ENCODE peak calls at places on chromosomes 16 and 17, in nine cellular contexts. F is BE2C, M is GM12865, U is AG04450, E is psoas muscle, L is Peyer's patch, D is astrocyte of the spinal cord, Y is AG09309, J is thoracic aorta. Z is an unnamed sample.

GRCh38 chr17:76841776-76842405 is 26.3 kb upstream of the MGAT5B start:
- DNase-seq in J (no peak), L (no peak), U (no peak), F (peak), D (no peak), E (no peak), M (no peak), Y (no peak), Z (no peak)

GRCh38 chr17:13597723-13598347 is 3.9 kb downstream of the HS3ST3A1 start:
- DNase-seq in Y (no peak), E (no peak), J (no peak), M (peak), U (no peak), F (peak), L (no peak), D (peak), Z (no peak)

GRCh38 chr17:39671651-39672521 is 3.6 kb downstream of the PNMT start:
- DNase-seq in U (no peak), J (no peak), D (peak), Y (no peak), L (no peak), E (no peak), M (peak), F (peak), Z (no peak)

GRCh38 chr17:77470800-77471733 is 330.3 kb downstream of the SEC14L1 start:
- DNase-seq in F (peak), J (no peak), L (no peak), U (no peak), E (no peak), Y (no peak), D (peak), M (no peak), Z (no peak)

GRCh38 chr16:19810817-19811731 is 73.6 kb downstream of the GPRC5B start:
- DNase-seq in Y (no peak), D (peak), U (peak), L (no peak), J (no peak), M (no peak), F (no peak), E (no peak), Z (no peak)

GRCh38 chr17:58504826-58505351 is 9.5 kb downstream of the MTMR4 start:
- DNase-seq in M (peak), D (no peak), E (no peak), L (peak), Y (no peak), U (no peak), F (no peak), J (no peak), Z (no peak)

GRCh38 chr16:1870365-1871082 is 1.4 kb downstream of the MEIOB start:
- DNase-seq in J (no peak), U (peak), F (no peak), L (no peak), E (no peak), D (peak), M (no peak), Y (peak), Z (no peak)

GRCh38 chr16:52676951-52677350 is 130.0 kb upstream of the TOX3 start:
- DNase-seq in M (no peak), Y (no peak), J (no peak), E (no peak), L (no peak), U (no peak), F (no peak), D (no peak), Z (no peak)

GRCh38 chr17:69972251-69972650 is 102.8 kb upstream of the KCNJ16 start:
- DNase-seq in J (no peak), F (no peak), D (no peak), L (no peak), U (no peak), Y (no peak), E (no peak), M (no peak), Z (no peak)

GRCh38 chr17:50148226-50149098 is 2.0 kb downstream of the PPP1R9B start:
- DNase-seq in L (peak), M (peak), J (peak), U (no peak), D (no peak), Y (no peak), E (peak), F (peak), Z (no peak)

GRCh38 chr16:59249049-59249448 is 514.9 kb upstream of the GOT2 start:
- DNase-seq in M (no peak), Y (no peak), L (no peak), J (no peak), E (no peak), F (no peak), U (no peak), D (no peak), Z (no peak)

GRCh38 chr16:81175325-81175891 is 63.1 kb upstream of the BCO1 start:
- DNase-seq in E (no peak), F (no peak), D (peak), M (no peak), Y (peak), U (peak), J (no peak), L (no peak), Z (no peak)

GRCh38 chr17:28807925-28808641 is 34.5 kb downstream of the FAM222B start:
- DNase-seq in J (no peak), D (peak), E (no peak), M (no peak), F (no peak), Y (peak), U (peak), L (no peak), Z (peak)

GRCh38 chr17:77854759-77855745 is 103.5 kb upstream of the TNRC6C start:
- DNase-seq in M (no peak), E (no peak), Y (no peak), D (no peak), J (no peak), L (no peak), U (no peak), F (no peak), Z (no peak)

GRCh38 chr17:42928714-42929496 is 28.3 kb downstream of the G6PC1 start:
- DNase-seq in L (peak), U (peak), J (peak), F (peak), E (peak), Y (peak), D (peak), M (peak), Z (peak)

GRCh38 chr16:23290189-23291062 is 11.7 kb upstream of the SCNN1B start:
- DNase-seq in U (no peak), Y (no peak), E (no peak), J (no peak), L (no peak), F (no peak), M (peak), D (no peak), Z (no peak)

GRCh38 chr17:21001111-21001812 is 41.5 kb downstream of the USP22 start:
- DNase-seq in J (no peak), Y (no peak), D (no peak), E (peak), F (no peak), L (no peak), M (no peak), U (no peak), Z (no peak)

GRCh38 chr16:3554351-3554928 is 22.8 kb downstream of the NLRC3 start:
- DNase-seq in J (no peak), F (no peak), M (no peak), D (no peak), E (no peak), L (no peak), Y (no peak), U (no peak), Z (no peak)

GRCh38 chr16:86045601-86045971 is 146.6 kb downstream of the IRF8 start:
- DNase-seq in J (no peak), E (no peak), M (no peak), D (no peak), F (no peak), Y (no peak), U (no peak), L (no peak), Z (no peak)

GRCh38 chr17:57999496-58000017 is 7.5 kb downstream of the SRSF1 start:
- DNase-seq in Y (peak), M (peak), F (no peak), J (no peak), U (peak), E (no peak), D (peak), L (no peak), Z (no peak)

GRCh38 chr16:89842471-89843408 is 14.5 kb downstream of the SPIRE2 start:
- DNase-seq in Y (no peak), D (peak), J (no peak), L (no peak), F (peak), M (no peak), U (peak), E (no peak), Z (peak)

GRCh38 chr16:11501583-11502138 is 85.1 kb downstream of the LITAF start:
- DNase-seq in M (no peak), J (no peak), E (no peak), U (no peak), Y (no peak), F (no peak), D (no peak), L (no peak), Z (peak)

GRCh38 chr17:17186551-17187505 is 19.3 kb downstream of the PLD6 start:
- DNase-seq in E (no peak), L (no peak), F (no peak), U (no peak), J (no peak), D (peak), Y (no peak), M (no peak), Z (no peak)

GRCh38 chr16:13553453-13553985 is 366.4 kb upstream of the ERCC4 start:
- DNase-seq in D (no peak), M (no peak), U (no peak), F (no peak), L (no peak), Y (no peak), J (no peak), E (no peak), Z (no peak)

GRCh38 chr16:22075776-22076175 is 16.6 kb upstream of the VWA3A start:
- DNase-seq in E (no peak), M (no peak), Y (no peak), U (no peak), F (no peak), L (no peak), D (no peak), J (no peak), Z (no peak)

DNA sequence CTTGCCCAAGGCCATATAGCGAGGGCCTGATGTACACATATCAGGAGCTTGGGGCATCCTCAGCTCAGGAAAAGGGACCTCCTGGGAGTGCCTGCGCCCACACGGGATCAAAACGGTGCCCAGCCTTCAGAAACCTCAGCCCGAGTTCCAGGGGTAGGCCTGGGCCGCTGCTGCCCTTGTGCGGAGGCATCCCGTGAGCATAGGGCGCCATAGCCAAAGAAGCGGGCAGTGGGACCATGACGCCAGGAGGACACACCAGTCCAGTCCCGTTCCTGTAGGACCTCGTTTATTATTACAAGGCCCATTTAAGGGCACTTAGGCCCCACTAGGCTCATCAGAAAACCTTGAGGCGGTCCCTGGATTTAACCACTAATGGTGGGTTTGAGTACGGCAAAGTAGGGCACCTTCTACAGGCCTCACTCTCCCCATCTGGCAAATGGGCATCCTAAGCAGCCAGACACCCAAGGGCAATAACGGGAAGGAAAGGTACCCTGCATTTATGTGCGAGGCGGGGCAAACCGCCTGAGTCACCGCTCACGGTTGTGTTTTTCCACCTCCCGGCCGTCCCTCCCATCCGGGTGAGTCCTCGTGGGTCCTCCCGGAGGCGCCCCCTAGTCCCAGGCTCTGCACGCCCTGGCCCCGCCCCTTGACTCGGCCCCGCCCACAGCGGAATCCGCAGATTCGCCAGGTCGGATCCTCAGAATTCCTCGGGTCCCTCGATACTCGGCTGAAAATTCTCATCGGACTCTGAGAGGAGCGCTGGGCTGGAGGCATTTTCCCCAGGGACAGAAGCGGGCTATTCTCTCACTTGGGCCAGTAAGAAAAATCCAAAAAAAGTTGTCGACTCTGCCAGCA is 726 bp upstream of the SETD1A start:
- DNase-seq in J (peak), Y (no peak), U (no peak), M (peak), L (peak), D (peak), E (peak), F (peak), Z (peak)
- TF ChIP-seq CTCF in J (no peak), Y (peak), U (peak), M (peak), L (no peak), D (peak), E (peak), F (peak), Z (peak)

GRCh38 chr17:19460695-19461094 is 49.7 kb downstream of the RNF112 start:
- DNase-seq in Y (no peak), L (no peak), F (no peak), M (no peak), U (no peak), J (no peak), E (peak), D (no peak), Z (no peak)
- H3K4me3 ChIP-seq in Y (no peak), L (no peak), F (no peak), M (no peak), U (no peak), J (no peak), E (no peak), D (no peak), Z (no peak)

DNA sequence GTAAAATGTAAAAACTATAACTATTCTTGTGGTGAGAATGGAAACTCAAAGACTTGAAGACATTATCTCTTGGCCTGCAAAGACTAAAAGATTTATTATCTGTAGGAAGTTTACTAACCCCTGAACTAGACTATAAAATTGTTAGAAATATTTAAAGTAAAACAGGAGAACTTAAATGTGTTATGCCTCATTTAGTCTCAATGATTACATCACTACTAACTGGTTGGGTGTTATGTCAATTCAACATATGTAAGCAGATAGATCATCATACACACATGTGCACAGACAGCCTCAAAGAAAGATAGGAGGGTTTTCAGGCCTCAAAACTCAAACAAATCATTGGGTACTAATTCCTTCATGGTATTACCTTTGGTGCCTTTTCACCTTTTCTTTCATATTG is 7.6 kb downstream of the STX8 start:
- DNase-seq in Y (no peak), L (no peak), D (no peak), J (no peak), E (no peak), U (no peak), M (no peak), F (no peak), Z (no peak)
- TF ChIP-seq CTCF in Y (no peak), L (no peak), D (no peak), J (no peak), E (no peak), U (no peak), M (no peak), F (no peak), Z (no peak)

GRCh38 chr16:84730406-84731106 is 30.8 kb downstream of the USP10 start:
- DNase-seq in M (peak), E (peak), D (peak), L (peak), Y (peak), F (peak), U (peak), J (no peak), Z (peak)
- H3K4me3 ChIP-seq in M (peak), E (peak), D (no peak), L (no peak), Y (no peak), F (peak), U (peak), J (peak), Z (peak)

Z was measured in retinal pigment epithelial cell.